ENCODE peak calls at places on chromosomes 6 and 20, in seven cellular contexts. S is SK-N-SH, V is heart right ventricle, M is fibroblast of lung, C is right lobe of liver, T is WTC11, K is left lung. W is an unnamed sample.

GRCh38 chr20:19973920-19974620 is 43.1 kb upstream of the NAA20 start:
- DNase-seq in S (no peak), V (peak), M (peak), C (no peak), T (no peak), K (peak), W (no peak)

GRCh38 chr6:2970753-2971419 is 481 bp downstream of the SERPINB6 start:
- DNase-seq in S (peak), V (peak), M (peak), C (peak), T (peak), K (peak), W (peak)

GRCh38 chr20:17662333-17663039 is 19.6 kb downstream of the RRBP1 start:
- DNase-seq in S (no peak), V (no peak), M (peak), C (no peak), T (no peak), K (no peak), W (no peak)

GRCh38 chr6:70079241-70079640 is 212.9 kb downstream of the COL19A1 start:
- DNase-seq in S (no peak), V (no peak), M (no peak), C (no peak), T (no peak), K (no peak), W (no peak)

GRCh38 chr20:64113796-64114355 is 6.5 kb upstream of the NPBWR2 start:
- DNase-seq in S (peak), V (no peak), M (no peak), C (no peak), T (no peak), K (peak), W (peak)

GRCh38 chr20:31643522-31643921 is 5.8 kb downstream of the COX4I2 start:
- DNase-seq in S (no peak), V (no peak), M (no peak), C (no peak), T (no peak), K (no peak), W (no peak)

GRCh38 chr6:127816643-127817042 is 84.2 kb downstream of the THEMIS start:
- DNase-seq in S (no peak), V (no peak), M (no peak), C (no peak), T (no peak), K (no peak), W (no peak)

GRCh38 chr6:80348263-80348662 is 241.8 kb downstream of the BCKDHB start:
- DNase-seq in S (no peak), V (no peak), M (peak), C (no peak), T (no peak), K (no peak), W (no peak)

GRCh38 chr6:149723771-149724417 is 6.0 kb upstream of the LATS1 start:
- DNase-seq in S (peak), V (no peak), M (peak), C (peak), T (no peak), K (no peak), W (no peak)

GRCh38 chr20:53960586-53961386 is 109.6 kb downstream of the BCAS1 start:
- DNase-seq in S (no peak), V (no peak), M (no peak), C (no peak), T (no peak), K (no peak), W (no peak)

GRCh38 chr6:83470587-83470986 is 39.7 kb upstream of the ME1 start:
- DNase-seq in S (no peak), V (no peak), M (no peak), C (no peak), T (no peak), K (no peak), W (no peak)

GRCh38 chr20:41230136-41230535 is 87.4 kb downstream of the ZHX3 start:
- DNase-seq in S (no peak), V (no peak), M (no peak), C (no peak), T (no peak), K (no peak), W (no peak)

GRCh38 chr20:48626226-48626937 is 201.4 kb downstream of the PREX1 start:
- DNase-seq in S (no peak), V (no peak), M (peak), C (peak), T (no peak), K (no peak), W (no peak)

GRCh38 chr6:1127597-1128288 is 184.2 kb upstream of the FOXQ1 start:
- DNase-seq in S (no peak), V (no peak), M (no peak), C (no peak), T (no peak), K (no peak), W (no peak)

GRCh38 chr6:26309731-26310142 is 55.3 kb upstream of the BTN3A2 start:
- DNase-seq in S (no peak), V (no peak), M (peak), C (no peak), T (no peak), K (no peak), W (no peak)

GRCh38 chr6:2766767-2767314 is 1.6 kb downstream of the WRNIP1 start:
- DNase-seq in S (no peak), V (no peak), M (peak), C (no peak), T (no peak), K (no peak), W (no peak)

GRCh38 chr6:109912136-109912535 is 66.0 kb upstream of the GPR6 start:
- DNase-seq in S (no peak), V (no peak), M (no peak), C (no peak), T (no peak), K (no peak), W (no peak)

GRCh38 chr6:111605100-111605748 is 454 bp downstream of the TRAF3IP2 start:
- DNase-seq in S (no peak), V (peak), M (peak), C (peak), T (peak), K (peak), W (no peak)

GRCh38 chr6:25138024-25138696 is 141.0 kb upstream of the CARMIL1 start:
- DNase-seq in S (peak), V (peak), M (peak), C (peak), T (no peak), K (peak), W (no peak)

GRCh38 chr20:10634683-10635411 is 39.0 kb downstream of the JAG1 start:
- DNase-seq in S (no peak), V (no peak), M (peak), C (no peak), T (no peak), K (no peak), W (no peak)

DNA sequence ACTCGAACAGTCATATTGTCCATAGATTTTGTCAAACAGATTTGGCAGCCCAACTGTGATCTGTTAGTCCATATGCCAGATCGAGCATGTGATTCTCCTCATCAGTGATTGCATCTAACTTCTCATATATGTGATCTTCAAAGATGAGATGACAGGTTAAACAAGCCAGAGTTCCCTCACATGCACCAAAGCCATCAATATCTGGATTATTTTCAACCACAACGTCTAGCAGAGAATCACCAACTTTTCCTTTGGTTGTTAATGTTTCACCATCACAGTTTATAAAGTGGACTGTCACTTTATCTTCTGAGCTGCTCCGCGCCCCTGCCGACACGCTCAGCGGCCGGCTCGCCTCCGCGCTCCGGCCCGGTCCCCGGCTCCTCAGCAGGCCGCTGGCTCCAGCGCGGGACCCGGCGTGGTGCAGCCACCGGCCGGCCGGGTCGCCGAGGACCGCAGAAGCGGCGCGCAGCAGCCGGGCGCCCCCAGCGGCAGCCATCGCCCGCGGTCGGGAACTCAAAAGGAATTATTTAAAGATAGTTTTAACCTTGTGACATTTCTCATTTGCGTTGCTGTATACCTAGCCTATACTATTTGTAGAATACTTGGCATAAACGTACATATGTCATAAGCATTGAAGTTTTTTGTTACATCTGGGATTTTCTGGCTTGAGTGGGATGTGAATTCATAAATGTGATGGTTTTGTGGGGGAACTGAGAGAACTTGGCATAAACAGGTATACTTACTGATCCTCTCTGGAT is 40.1 kb upstream of the DYNLRB1 start:
- DNase-seq in S (peak), V (peak), M (peak), C (peak), T (peak), K (peak), W (peak)
- TF ChIP-seq CTCF in S (peak), V (peak), M (peak), C (peak), T (no peak), K (peak), W (no peak)

GRCh38 chr6:145814501-145815350 is at the start of gene FBXO30:
- DNase-seq in S (peak), V (peak), M (peak), C (peak), T (peak), K (peak), W (peak)
- TF ChIP-seq CTCF in S (no peak), V (no peak), M (peak), C (no peak), T (no peak), K (peak), W (no peak)

GRCh38 chr6:148580442-148580841 is 166.4 kb upstream of the UST start:
- DNase-seq in S (no peak), V (no peak), M (no peak), C (no peak), T (no peak), K (no peak), W (no peak)

GRCh38 chr6:148578837-148579236 is 168.0 kb upstream of the UST start:
- DNase-seq in S (no peak), V (no peak), M (no peak), C (no peak), T (no peak), K (no peak), W (no peak)

GRCh38 chr6:148578489-148578814 is 168.4 kb upstream of the UST start:
- DNase-seq in S (no peak), V (no peak), M (no peak), C (no peak), T (no peak), K (no peak), W (no peak)

GRCh38 chr6:148573922-148574321 is 172.9 kb upstream of the UST start:
- DNase-seq in S (no peak), V (no peak), M (no peak), C (no peak), T (no peak), K (no peak), W (no peak)

DNA sequence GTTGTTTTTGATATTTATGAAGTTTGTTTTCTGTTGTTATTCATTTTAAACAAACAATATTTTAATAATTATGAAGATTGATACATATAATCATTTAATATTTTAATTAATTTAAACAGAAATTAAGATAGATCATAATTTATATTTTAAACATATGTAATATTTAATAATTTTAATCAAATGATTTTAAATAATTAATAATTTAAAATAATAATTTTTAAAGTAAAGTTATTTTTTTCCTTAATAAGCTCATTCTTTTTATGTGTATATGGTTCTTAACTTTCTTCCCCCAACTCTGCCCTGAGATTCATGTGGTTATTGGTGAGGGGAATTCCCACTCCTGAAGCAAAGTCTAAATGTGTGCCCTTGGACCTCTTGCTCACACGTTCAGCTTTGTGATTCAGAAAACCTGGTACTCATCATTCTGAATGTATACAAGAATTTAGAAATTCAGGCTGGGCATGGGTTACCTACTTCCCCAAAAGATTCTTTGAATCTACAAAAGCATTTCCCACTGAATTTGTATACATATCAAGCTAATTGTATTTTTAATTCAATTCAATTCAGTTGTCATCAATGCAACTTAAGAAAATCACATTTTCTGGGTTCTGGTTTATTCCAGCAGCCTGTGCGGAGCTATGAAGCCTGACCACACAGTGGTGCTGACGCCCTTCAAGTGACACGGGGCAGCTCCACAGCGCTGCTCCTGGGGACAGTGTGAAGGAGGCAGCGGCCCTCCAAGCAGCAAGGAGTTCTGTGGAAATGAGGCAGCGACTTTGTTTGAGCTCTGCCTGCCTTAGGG is 168.9 kb upstream of the UST start:
- DNase-seq in S (peak), V (peak), M (peak), C (peak), T (peak), K (peak), W (peak)
- TF ChIP-seq CTCF in S (peak), V (peak), M (peak), C (peak), T (no peak), K (peak), W (no peak)

DNA sequence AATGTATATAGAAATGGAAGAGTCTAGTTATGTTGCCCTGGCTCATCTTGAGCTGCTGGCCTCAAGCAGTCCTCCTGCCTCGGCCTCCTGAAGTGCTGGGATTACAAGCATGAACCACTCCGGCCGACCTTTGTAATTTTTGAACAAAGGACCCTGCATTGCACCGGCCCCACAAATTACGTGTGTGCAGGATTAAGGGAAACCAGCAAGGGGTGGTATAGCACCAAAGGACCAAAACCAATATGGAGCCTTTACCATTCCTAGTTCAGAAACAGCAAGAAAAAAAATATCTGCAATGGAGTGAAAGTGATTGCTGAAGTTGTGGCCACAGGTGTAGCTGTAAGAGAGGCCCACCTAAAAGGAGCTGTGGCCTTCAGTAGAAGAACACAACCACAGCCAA is 8.2 kb upstream of the TRERF1 start:
- DNase-seq in S (no peak), V (no peak), M (no peak), C (no peak), T (no peak), K (no peak), W (no peak)
- TF ChIP-seq CTCF in S (peak), V (no peak), M (peak), C (no peak), T (no peak), K (no peak), W (no peak)

DNA sequence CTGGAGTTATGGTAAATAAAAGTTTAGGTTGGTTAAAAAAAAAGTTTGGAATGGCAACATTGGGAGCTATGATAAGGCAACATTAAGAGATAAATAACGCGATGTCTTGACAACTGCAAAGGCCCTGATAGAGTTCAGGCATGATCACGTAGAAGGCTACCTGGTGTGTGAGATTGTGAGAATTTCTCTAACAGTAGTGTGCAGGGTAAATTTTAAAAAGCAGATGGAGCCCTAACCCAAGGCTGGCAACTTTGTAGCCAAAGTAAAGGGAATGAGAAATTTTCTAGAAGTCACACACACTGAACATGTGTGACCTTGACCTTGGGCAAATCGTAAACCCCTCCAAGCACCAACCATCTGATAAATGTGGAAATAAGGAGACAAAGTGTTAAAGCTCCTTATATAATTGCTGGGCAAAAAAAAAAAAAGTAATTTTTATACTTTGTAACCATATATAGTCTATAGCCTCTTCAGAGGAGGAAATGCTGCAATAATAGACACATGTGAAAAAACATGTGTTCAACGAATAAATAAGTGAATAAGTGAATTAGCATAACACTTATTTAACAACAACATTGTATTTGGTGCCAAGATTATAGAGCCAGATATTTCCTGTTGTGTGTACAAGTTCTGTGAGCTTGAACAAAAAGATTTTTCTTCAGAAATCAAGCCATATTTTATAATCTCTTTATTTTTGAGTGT is 18.2 kb downstream of the KCNQ5 start:
- DNase-seq in S (no peak), V (no peak), M (no peak), C (no peak), T (no peak), K (no peak), W (no peak)
- TF ChIP-seq CTCF in S (no peak), V (no peak), M (peak), C (no peak), T (no peak), K (no peak), W (no peak)

GRCh38 chr6:17093692-17094091 is 8.2 kb upstream of the STMND1 start:
- DNase-seq in S (peak), V (no peak), M (no peak), C (no peak), T (peak), K (no peak), W (peak)
- TF ChIP-seq CTCF in S (peak), V (no peak), M (peak), C (peak), T (no peak), K (no peak), W (no peak)

GRCh38 chr6:108132863-108133262 is 33.0 kb upstream of the NR2E1 start:
- DNase-seq in S (no peak), V (no peak), M (no peak), C (no peak), T (no peak), K (no peak), W (no peak)

GRCh38 chr6:108133594-108134179 is 32.1 kb upstream of the NR2E1 start:
- DNase-seq in S (peak), V (peak), M (peak), C (peak), T (peak), K (peak), W (peak)

GRCh38 chr6:108134213-108134973 is 31.4 kb upstream of the NR2E1 start:
- DNase-seq in S (no peak), V (no peak), M (no peak), C (no peak), T (no peak), K (no peak), W (peak)
- TF ChIP-seq CTCF in S (no peak), V (no peak), M (no peak), C (no peak), T (no peak), K (no peak), W (no peak)